ENCODE peak calls at places on chromosome 21, in ten cellular contexts. One of them, this sample, is unnamed.
A peak's percentile ranks its signal among the peaks of the same experiment; 100 is the strongest.

GRCh38 chr21:16070207-16070651 is 340.4 kb downstream of the USP25 start:
- DNase-seq in germinal center: no peak
- DNase-seq in hepatocyte: no peak
- DNase-seq in AG08395: peak; percentile 19
- DNase-seq in CD4-positive, alpha-beta memory T cell: no peak
- DNase-seq in stimulated activated CD4-positive, alpha-beta T cell treated with anti-CD3 and anti-CD28 coated beads, Interleukin-2, amount 100 ng/mL, for 48 hours: no peak
- DNase-seq in activated CD4-positive, alpha-beta memory T cell treated with anti-CD3 and anti-CD28 coated beads, Interleukin-2, amount 10 ng/mL, durations not matched to agents 7 days and 5 days: no peak
- DNase-seq in NCI-H1105 treated with DMSO at 0.1 percent for 48 hours: peak; percentile 66
- DNase-seq in fibroblast of lung: peak; percentile 85
- DNase-seq in NCI-H1092 treated with DMSO at 0.1 percent for 48 hours: peak; percentile 5
- DNase-seq in this sample: peak; percentile 81

GRCh38 chr21:22885079-22885478 is 1886.9 kb downstream of the NCAM2 start:
- DNase-seq in germinal center: no peak
- DNase-seq in hepatocyte: no peak
- DNase-seq in AG08395: no peak
- DNase-seq in CD4-positive, alpha-beta memory T cell: no peak
- DNase-seq in stimulated activated CD4-positive, alpha-beta T cell treated with anti-CD3 and anti-CD28 coated beads, Interleukin-2, amount 100 ng/mL, for 48 hours: no peak
- DNase-seq in activated CD4-positive, alpha-beta memory T cell treated with anti-CD3 and anti-CD28 coated beads, Interleukin-2, amount 10 ng/mL, durations not matched to agents 7 days and 5 days: no peak
- DNase-seq in NCI-H1105 treated with DMSO at 0.1 percent for 48 hours: no peak
- DNase-seq in fibroblast of lung: no peak
- DNase-seq in NCI-H1092 treated with DMSO at 0.1 percent for 48 hours: no peak
- DNase-seq in this sample: no peak

GRCh38 chr21:38760017-38760761 is 45.5 kb upstream of the ETS2 start:
- DNase-seq in germinal center: no peak
- DNase-seq in hepatocyte: no peak
- DNase-seq in AG08395: no peak
- DNase-seq in CD4-positive, alpha-beta memory T cell: no peak
- DNase-seq in stimulated activated CD4-positive, alpha-beta T cell treated with anti-CD3 and anti-CD28 coated beads, Interleukin-2, amount 100 ng/mL, for 48 hours: no peak
- DNase-seq in activated CD4-positive, alpha-beta memory T cell treated with anti-CD3 and anti-CD28 coated beads, Interleukin-2, amount 10 ng/mL, durations not matched to agents 7 days and 5 days: no peak
- DNase-seq in NCI-H1105 treated with DMSO at 0.1 percent for 48 hours: no peak
- DNase-seq in fibroblast of lung: peak; percentile 77
- DNase-seq in NCI-H1092 treated with DMSO at 0.1 percent for 48 hours: no peak
- DNase-seq in this sample: no peak

GRCh38 chr21:40689816-40690215 is 157.1 kb downstream of the DSCAM start:
- DNase-seq in germinal center: no peak
- DNase-seq in hepatocyte: no peak
- DNase-seq in AG08395: no peak
- DNase-seq in CD4-positive, alpha-beta memory T cell: no peak
- DNase-seq in stimulated activated CD4-positive, alpha-beta T cell treated with anti-CD3 and anti-CD28 coated beads, Interleukin-2, amount 100 ng/mL, for 48 hours: no peak
- DNase-seq in activated CD4-positive, alpha-beta memory T cell treated with anti-CD3 and anti-CD28 coated beads, Interleukin-2, amount 10 ng/mL, durations not matched to agents 7 days and 5 days: no peak
- DNase-seq in NCI-H1105 treated with DMSO at 0.1 percent for 48 hours: no peak
- DNase-seq in fibroblast of lung: no peak
- DNase-seq in NCI-H1092 treated with DMSO at 0.1 percent for 48 hours: no peak
- DNase-seq in this sample: no peak

GRCh38 chr21:38486221-38486620 is 12.1 kb downstream of the ERG start:
- DNase-seq in germinal center: no peak
- DNase-seq in hepatocyte: peak; percentile 65
- DNase-seq in AG08395: no peak
- DNase-seq in CD4-positive, alpha-beta memory T cell: no peak
- DNase-seq in stimulated activated CD4-positive, alpha-beta T cell treated with anti-CD3 and anti-CD28 coated beads, Interleukin-2, amount 100 ng/mL, for 48 hours: no peak
- DNase-seq in activated CD4-positive, alpha-beta memory T cell treated with anti-CD3 and anti-CD28 coated beads, Interleukin-2, amount 10 ng/mL, durations not matched to agents 7 days and 5 days: no peak
- DNase-seq in NCI-H1105 treated with DMSO at 0.1 percent for 48 hours: no peak
- DNase-seq in fibroblast of lung: peak; percentile 96
- DNase-seq in NCI-H1092 treated with DMSO at 0.1 percent for 48 hours: no peak
- DNase-seq in this sample: no peak

GRCh38 chr21:37921091-37921490 is 4.8 kb upstream of the KCNJ6 start:
- DNase-seq in germinal center: no peak
- DNase-seq in hepatocyte: peak; percentile 32
- DNase-seq in AG08395: peak; percentile 13
- DNase-seq in CD4-positive, alpha-beta memory T cell: no peak
- DNase-seq in stimulated activated CD4-positive, alpha-beta T cell treated with anti-CD3 and anti-CD28 coated beads, Interleukin-2, amount 100 ng/mL, for 48 hours: no peak
- DNase-seq in activated CD4-positive, alpha-beta memory T cell treated with anti-CD3 and anti-CD28 coated beads, Interleukin-2, amount 10 ng/mL, durations not matched to agents 7 days and 5 days: no peak
- DNase-seq in NCI-H1105 treated with DMSO at 0.1 percent for 48 hours: no peak
- DNase-seq in fibroblast of lung: peak; percentile 33
- DNase-seq in NCI-H1092 treated with DMSO at 0.1 percent for 48 hours: no peak
- DNase-seq in this sample: no peak

GRCh38 chr21:45662623-45663015 is 19.1 kb downstream of the PCBP3 start:
- DNase-seq in germinal center: no peak
- DNase-seq in hepatocyte: no peak
- DNase-seq in AG08395: no peak
- DNase-seq in CD4-positive, alpha-beta memory T cell: no peak
- DNase-seq in stimulated activated CD4-positive, alpha-beta T cell treated with anti-CD3 and anti-CD28 coated beads, Interleukin-2, amount 100 ng/mL, for 48 hours: no peak
- DNase-seq in activated CD4-positive, alpha-beta memory T cell treated with anti-CD3 and anti-CD28 coated beads, Interleukin-2, amount 10 ng/mL, durations not matched to agents 7 days and 5 days: no peak
- DNase-seq in NCI-H1105 treated with DMSO at 0.1 percent for 48 hours: no peak
- DNase-seq in fibroblast of lung: no peak
- DNase-seq in NCI-H1092 treated with DMSO at 0.1 percent for 48 hours: no peak
- DNase-seq in this sample: no peak

GRCh38 chr21:42793774-42794173 is 85.6 kb downstream of the WDR4 start:
- DNase-seq in germinal center: no peak
- DNase-seq in hepatocyte: no peak
- DNase-seq in AG08395: no peak
- DNase-seq in CD4-positive, alpha-beta memory T cell: no peak
- DNase-seq in stimulated activated CD4-positive, alpha-beta T cell treated with anti-CD3 and anti-CD28 coated beads, Interleukin-2, amount 100 ng/mL, for 48 hours: no peak
- DNase-seq in activated CD4-positive, alpha-beta memory T cell treated with anti-CD3 and anti-CD28 coated beads, Interleukin-2, amount 10 ng/mL, durations not matched to agents 7 days and 5 days: no peak
- DNase-seq in NCI-H1105 treated with DMSO at 0.1 percent for 48 hours: no peak
- DNase-seq in fibroblast of lung: no peak
- DNase-seq in NCI-H1092 treated with DMSO at 0.1 percent for 48 hours: no peak
- DNase-seq in this sample: no peak

GRCh38 chr21:38958940-38959685 is 153.4 kb downstream of the ETS2 start:
- DNase-seq in germinal center: no peak
- DNase-seq in hepatocyte: peak; percentile 71
- DNase-seq in AG08395: peak; percentile 75
- DNase-seq in CD4-positive, alpha-beta memory T cell: no peak
- DNase-seq in stimulated activated CD4-positive, alpha-beta T cell treated with anti-CD3 and anti-CD28 coated beads, Interleukin-2, amount 100 ng/mL, for 48 hours: no peak
- DNase-seq in activated CD4-positive, alpha-beta memory T cell treated with anti-CD3 and anti-CD28 coated beads, Interleukin-2, amount 10 ng/mL, durations not matched to agents 7 days and 5 days: no peak
- DNase-seq in NCI-H1105 treated with DMSO at 0.1 percent for 48 hours: no peak
- DNase-seq in fibroblast of lung: peak; percentile 69
- DNase-seq in NCI-H1092 treated with DMSO at 0.1 percent for 48 hours: peak; percentile 44
- DNase-seq in this sample: peak; percentile 3

GRCh38 chr21:34065015-34065414 is 8.4 kb upstream of the MRPS6 start:
- DNase-seq in germinal center: no peak
- DNase-seq in hepatocyte: no peak
- DNase-seq in AG08395: peak; percentile 41
- DNase-seq in CD4-positive, alpha-beta memory T cell: no peak
- DNase-seq in stimulated activated CD4-positive, alpha-beta T cell treated with anti-CD3 and anti-CD28 coated beads, Interleukin-2, amount 100 ng/mL, for 48 hours: no peak
- DNase-seq in activated CD4-positive, alpha-beta memory T cell treated with anti-CD3 and anti-CD28 coated beads, Interleukin-2, amount 10 ng/mL, durations not matched to agents 7 days and 5 days: no peak
- DNase-seq in NCI-H1105 treated with DMSO at 0.1 percent for 48 hours: no peak
- DNase-seq in fibroblast of lung: peak; percentile 14
- DNase-seq in NCI-H1092 treated with DMSO at 0.1 percent for 48 hours: no peak
- DNase-seq in this sample: no peak

GRCh38 chr21:44611551-44611950 is 328 bp upstream of the KRTAP10-8 start:
- DNase-seq in germinal center: no peak
- DNase-seq in hepatocyte: no peak
- DNase-seq in AG08395: no peak
- DNase-seq in CD4-positive, alpha-beta memory T cell: no peak
- DNase-seq in stimulated activated CD4-positive, alpha-beta T cell treated with anti-CD3 and anti-CD28 coated beads, Interleukin-2, amount 100 ng/mL, for 48 hours: no peak
- DNase-seq in activated CD4-positive, alpha-beta memory T cell treated with anti-CD3 and anti-CD28 coated beads, Interleukin-2, amount 10 ng/mL, durations not matched to agents 7 days and 5 days: no peak
- DNase-seq in NCI-H1105 treated with DMSO at 0.1 percent for 48 hours: no peak
- DNase-seq in fibroblast of lung: no peak
- DNase-seq in NCI-H1092 treated with DMSO at 0.1 percent for 48 hours: no peak
- DNase-seq in this sample: no peak

GRCh38 chr21:46253610-46254124 is 25.1 kb upstream of the LSS start:
- DNase-seq in germinal center: no peak
- DNase-seq in hepatocyte: peak; percentile 22
- DNase-seq in AG08395: no peak
- DNase-seq in CD4-positive, alpha-beta memory T cell: peak; percentile 53
- DNase-seq in stimulated activated CD4-positive, alpha-beta T cell treated with anti-CD3 and anti-CD28 coated beads, Interleukin-2, amount 100 ng/mL, for 48 hours: no peak
- DNase-seq in activated CD4-positive, alpha-beta memory T cell treated with anti-CD3 and anti-CD28 coated beads, Interleukin-2, amount 10 ng/mL, durations not matched to agents 7 days and 5 days: peak; percentile 68
- DNase-seq in NCI-H1105 treated with DMSO at 0.1 percent for 48 hours: no peak
- DNase-seq in fibroblast of lung: no peak
- DNase-seq in NCI-H1092 treated with DMSO at 0.1 percent for 48 hours: no peak
- DNase-seq in this sample: no peak

GRCh38 chr21:8993284-8993942 is 1528.0 kb upstream of the TPTE start:
- DNase-seq in germinal center: no peak
- DNase-seq in hepatocyte: no peak
- DNase-seq in AG08395: no peak
- DNase-seq in CD4-positive, alpha-beta memory T cell: no peak
- DNase-seq in stimulated activated CD4-positive, alpha-beta T cell treated with anti-CD3 and anti-CD28 coated beads, Interleukin-2, amount 100 ng/mL, for 48 hours: no peak
- DNase-seq in activated CD4-positive, alpha-beta memory T cell treated with anti-CD3 and anti-CD28 coated beads, Interleukin-2, amount 10 ng/mL, durations not matched to agents 7 days and 5 days: no peak
- DNase-seq in NCI-H1105 treated with DMSO at 0.1 percent for 48 hours: no peak
- DNase-seq in fibroblast of lung: no peak
- DNase-seq in NCI-H1092 treated with DMSO at 0.1 percent for 48 hours: no peak
- DNase-seq in this sample: no peak

GRCh38 chr21:42684109-42684916 is 30.9 kb downstream of the PDE9A start:
- DNase-seq in germinal center: no peak
- DNase-seq in hepatocyte: no peak
- DNase-seq in AG08395: no peak
- DNase-seq in CD4-positive, alpha-beta memory T cell: peak; percentile 53
- DNase-seq in stimulated activated CD4-positive, alpha-beta T cell treated with anti-CD3 and anti-CD28 coated beads, Interleukin-2, amount 100 ng/mL, for 48 hours: peak; percentile 35
- DNase-seq in activated CD4-positive, alpha-beta memory T cell treated with anti-CD3 and anti-CD28 coated beads, Interleukin-2, amount 10 ng/mL, durations not matched to agents 7 days and 5 days: peak; percentile 71
- DNase-seq in NCI-H1105 treated with DMSO at 0.1 percent for 48 hours: no peak
- DNase-seq in fibroblast of lung: no peak
- DNase-seq in NCI-H1092 treated with DMSO at 0.1 percent for 48 hours: no peak
- DNase-seq in this sample: no peak

GRCh38 chr21:38352536-38353219 is 95.9 kb downstream of the KCNJ15 start:
- DNase-seq in germinal center: no peak
- DNase-seq in hepatocyte: peak; percentile 79
- DNase-seq in AG08395: peak; percentile 79
- DNase-seq in CD4-positive, alpha-beta memory T cell: no peak
- DNase-seq in stimulated activated CD4-positive, alpha-beta T cell treated with anti-CD3 and anti-CD28 coated beads, Interleukin-2, amount 100 ng/mL, for 48 hours: peak; percentile 66
- DNase-seq in activated CD4-positive, alpha-beta memory T cell treated with anti-CD3 and anti-CD28 coated beads, Interleukin-2, amount 10 ng/mL, durations not matched to agents 7 days and 5 days: peak; percentile 26
- DNase-seq in NCI-H1105 treated with DMSO at 0.1 percent for 48 hours: peak; percentile 66
- DNase-seq in fibroblast of lung: peak; percentile 64
- DNase-seq in NCI-H1092 treated with DMSO at 0.1 percent for 48 hours: peak; percentile 67
- DNase-seq in this sample: no peak

GRCh38 chr21:40047211-40047610 is 180.0 kb downstream of the PCP4 start:
- DNase-seq in germinal center: no peak
- DNase-seq in hepatocyte: no peak
- DNase-seq in AG08395: no peak
- DNase-seq in CD4-positive, alpha-beta memory T cell: no peak
- DNase-seq in stimulated activated CD4-positive, alpha-beta T cell treated with anti-CD3 and anti-CD28 coated beads, Interleukin-2, amount 100 ng/mL, for 48 hours: no peak
- DNase-seq in activated CD4-positive, alpha-beta memory T cell treated with anti-CD3 and anti-CD28 coated beads, Interleukin-2, amount 10 ng/mL, durations not matched to agents 7 days and 5 days: no peak
- DNase-seq in NCI-H1105 treated with DMSO at 0.1 percent for 48 hours: no peak
- DNase-seq in fibroblast of lung: no peak
- DNase-seq in NCI-H1092 treated with DMSO at 0.1 percent for 48 hours: no peak
- DNase-seq in this sample: no peak

GRCh38 chr21:38773108-38774061 is 32.3 kb upstream of the ETS2 start:
- DNase-seq in germinal center: no peak
- DNase-seq in hepatocyte: peak; percentile 69
- DNase-seq in AG08395: peak; percentile 82
- DNase-seq in CD4-positive, alpha-beta memory T cell: no peak
- DNase-seq in stimulated activated CD4-positive, alpha-beta T cell treated with anti-CD3 and anti-CD28 coated beads, Interleukin-2, amount 100 ng/mL, for 48 hours: no peak
- DNase-seq in activated CD4-positive, alpha-beta memory T cell treated with anti-CD3 and anti-CD28 coated beads, Interleukin-2, amount 10 ng/mL, durations not matched to agents 7 days and 5 days: no peak
- DNase-seq in NCI-H1105 treated with DMSO at 0.1 percent for 48 hours: no peak
- DNase-seq in fibroblast of lung: peak; percentile 97
- DNase-seq in NCI-H1092 treated with DMSO at 0.1 percent for 48 hours: no peak
- DNase-seq in this sample: no peak

GRCh38 chr21:26351661-26352060 is 181.1 kb upstream of the APP start:
- DNase-seq in germinal center: no peak
- DNase-seq in hepatocyte: no peak
- DNase-seq in AG08395: no peak
- DNase-seq in CD4-positive, alpha-beta memory T cell: no peak
- DNase-seq in stimulated activated CD4-positive, alpha-beta T cell treated with anti-CD3 and anti-CD28 coated beads, Interleukin-2, amount 100 ng/mL, for 48 hours: no peak
- DNase-seq in activated CD4-positive, alpha-beta memory T cell treated with anti-CD3 and anti-CD28 coated beads, Interleukin-2, amount 10 ng/mL, durations not matched to agents 7 days and 5 days: no peak
- DNase-seq in NCI-H1105 treated with DMSO at 0.1 percent for 48 hours: no peak
- DNase-seq in fibroblast of lung: no peak
- DNase-seq in NCI-H1092 treated with DMSO at 0.1 percent for 48 hours: no peak
- DNase-seq in this sample: no peak